ENCODE peak calls at places on chromosomes 13 and 19, in five cellular contexts. F, D, L, A and U are unnamed samples.

GRCh38 chr13:33710924-33711323 is 107.0 kb upstream of the RFC3 start:
- DNase-seq in D (no peak), F (no peak), A (no peak), L (no peak), U (no peak)

GRCh38 chr19:10389863-10390262 is 9.5 kb upstream of the TYK2 start:
- DNase-seq in L (no peak), D (no peak), F (no peak), A (no peak), U (no peak)

GRCh38 chr13:87669379-87669978 is 1.7 kb upstream of the SLITRK5 start:
- DNase-seq in D (no peak), F (no peak), A (no peak), L (no peak), U (no peak)

GRCh38 chr13:64505511-64505910 is 2724.6 kb downstream of the PCDH9 start:
- DNase-seq in F (no peak), L (no peak), D (no peak), A (no peak), U (no peak)

GRCh38 chr19:41541990-41542584 is 33.9 kb upstream of the CEACAM21 start:
- DNase-seq in A (peak; percentile 89), F (peak; percentile 52), D (peak; percentile 53), L (peak; percentile 36), U (peak; percentile 68)

GRCh38 chr19:42071247-42071646 is 1.2 kb upstream of the GRIK5 start:
- DNase-seq in L (no peak), D (no peak), A (no peak), F (no peak), U (no peak)

GRCh38 chr13:80196756-80197155 is 144.2 kb downstream of the SPRY2 start:
- DNase-seq in D (no peak), L (no peak), A (no peak), F (no peak), U (no peak)

GRCh38 chr13:35690546-35690945 is 214.1 kb upstream of the MAB21L1 start:
- DNase-seq in A (peak; percentile 19), L (no peak), D (no peak), F (no peak), U (no peak)

DNA sequence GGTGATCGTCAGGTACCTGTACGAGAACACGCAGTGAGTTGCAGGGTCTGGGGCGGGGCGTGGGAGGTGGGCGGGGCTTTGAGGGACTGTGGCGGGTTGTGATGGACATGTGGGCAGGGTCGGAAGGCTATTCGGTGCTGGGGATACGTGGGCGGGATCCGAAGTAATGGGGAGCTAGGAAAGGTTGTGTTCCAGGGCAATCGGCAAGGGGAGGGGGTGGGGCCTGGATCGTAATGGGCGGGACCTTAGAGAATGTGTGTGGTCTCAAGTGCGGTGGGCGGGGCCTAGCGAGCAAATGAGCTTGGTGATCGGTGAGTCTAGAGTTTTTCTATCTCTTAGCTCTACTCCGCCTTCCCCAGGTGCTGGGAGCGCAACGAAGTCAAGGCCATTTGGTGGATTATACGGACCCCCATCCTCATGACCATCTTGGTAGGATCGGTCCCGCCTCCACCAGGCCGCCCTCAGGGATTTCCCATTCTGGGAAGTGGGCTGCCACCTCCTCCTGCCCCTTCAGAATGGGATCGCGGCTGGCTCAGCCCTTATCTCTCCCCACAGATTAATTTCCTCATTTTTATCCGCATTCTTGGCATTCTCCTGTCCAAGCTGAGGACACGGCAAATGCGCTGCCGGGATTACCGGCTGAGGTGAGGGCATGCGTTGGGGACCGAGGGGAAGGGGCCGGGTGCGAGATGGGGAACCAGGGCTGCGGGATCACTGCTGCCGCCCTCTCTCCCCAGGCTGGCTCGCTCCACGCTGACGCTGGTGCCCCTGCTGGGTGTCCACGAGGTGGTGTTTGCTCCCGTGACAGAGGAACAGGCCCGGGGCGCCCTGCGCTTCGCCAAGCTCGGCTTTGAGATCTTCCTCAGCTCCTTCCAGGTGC is 9.6 kb downstream of the GIPR start:
- DNase-seq in F (peak; percentile 97), L (peak; percentile 47), A (peak; percentile 81), D (peak; percentile 54), U (peak; percentile 97)
- H3K4me3 ChIP-seq in F (peak overlapping the region; percentile 23), L (no peak overlapping the region), A (peak overlapping the region; percentile 52), D (peak overlapping the region; percentile 38), U (no peak overlapping the region)

DNA sequence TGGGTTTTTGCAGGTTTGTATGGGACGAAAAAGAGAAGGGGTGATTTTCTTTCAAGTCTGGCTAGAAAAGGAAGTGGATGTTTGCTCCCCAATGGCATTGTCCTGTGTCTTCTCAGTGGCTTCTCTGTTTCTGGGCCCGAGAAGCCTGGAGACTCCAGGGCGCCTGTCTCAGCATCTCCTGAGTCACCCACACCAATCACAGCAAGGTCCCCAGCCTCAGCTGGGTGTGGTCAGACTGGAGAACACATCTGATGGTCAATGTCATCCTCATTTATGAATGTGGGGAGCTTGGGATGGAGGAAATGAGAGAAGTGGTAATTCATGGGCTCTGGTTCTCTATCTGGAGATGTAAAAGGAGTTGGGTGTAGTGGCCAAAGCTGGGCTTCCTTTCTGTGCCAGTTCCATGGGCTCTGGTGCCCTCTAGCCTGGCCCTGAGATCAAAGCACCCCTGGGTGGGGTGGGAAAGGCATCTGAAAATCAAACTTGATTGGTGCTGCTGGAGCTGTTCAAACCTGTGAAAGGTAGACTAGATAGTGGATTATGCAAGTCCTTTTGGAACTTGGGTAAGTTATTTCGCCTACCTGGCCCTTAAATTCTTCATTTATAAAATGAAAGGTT is 13.4 kb downstream of the RASL11A start:
- DNase-seq in F (no peak), L (no peak), D (no peak), A (no peak), U (peak; percentile 24)
- TF ChIP-seq CTCF in F (peak; percentile 48), L (no peak), D (no peak), A (no peak), U (no peak)

DNA sequence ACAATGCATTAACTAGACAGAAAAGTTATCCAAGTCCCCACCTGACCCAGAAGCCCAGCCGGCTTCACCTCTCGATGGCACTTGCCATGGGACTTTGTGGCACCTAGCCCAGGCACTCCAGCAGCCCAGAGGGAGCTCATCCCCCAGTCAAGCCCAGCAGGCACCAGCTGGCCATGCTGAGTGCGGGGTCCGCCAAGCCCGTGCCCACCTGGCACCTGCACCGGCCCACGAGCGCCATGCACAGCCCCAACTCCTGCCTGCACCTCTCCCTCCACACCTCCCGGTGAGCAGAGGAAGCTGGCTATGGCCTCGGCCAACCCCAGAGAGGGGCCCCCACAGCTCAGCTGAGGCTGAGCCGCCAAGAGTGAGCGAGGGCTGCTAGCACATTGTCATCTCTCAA is 1759.1 kb downstream of the OLFM4 start:
- DNase-seq in F (no peak), A (no peak), L (no peak), D (no peak), U (no peak)
- H3K9me3 ChIP-seq in F (no peaks in the 10 kb centered on the region), A (no peaks in the 10 kb centered on the region), L (no peaks in the 10 kb centered on the region), D (peaks cover 7% of the 10 kb centered on the region), U (peaks cover 42% of the 10 kb centered on the region)

GRCh38 chr13:77014906-77015685 is 11.9 kb downstream of the FBXL3 start:
- DNase-seq in L (no peak), A (no peak), D (no peak), F (no peak), U (no peak)

GRCh38 chr13:77016888-77017623 is 9.9 kb downstream of the FBXL3 start:
- DNase-seq in F (no peak), L (no peak), D (no peak), A (no peak), U (no peak)

GRCh38 chr13:77019756-77020155 is 7.2 kb downstream of the FBXL3 start:
- DNase-seq in F (no peak), D (no peak), L (no peak), A (no peak), U (no peak)

GRCh38 chr13:77013853-77014542 is 13.0 kb downstream of the FBXL3 start:
- DNase-seq in D (no peak), A (no peak), L (no peak), F (no peak), U (no peak)

DNA sequence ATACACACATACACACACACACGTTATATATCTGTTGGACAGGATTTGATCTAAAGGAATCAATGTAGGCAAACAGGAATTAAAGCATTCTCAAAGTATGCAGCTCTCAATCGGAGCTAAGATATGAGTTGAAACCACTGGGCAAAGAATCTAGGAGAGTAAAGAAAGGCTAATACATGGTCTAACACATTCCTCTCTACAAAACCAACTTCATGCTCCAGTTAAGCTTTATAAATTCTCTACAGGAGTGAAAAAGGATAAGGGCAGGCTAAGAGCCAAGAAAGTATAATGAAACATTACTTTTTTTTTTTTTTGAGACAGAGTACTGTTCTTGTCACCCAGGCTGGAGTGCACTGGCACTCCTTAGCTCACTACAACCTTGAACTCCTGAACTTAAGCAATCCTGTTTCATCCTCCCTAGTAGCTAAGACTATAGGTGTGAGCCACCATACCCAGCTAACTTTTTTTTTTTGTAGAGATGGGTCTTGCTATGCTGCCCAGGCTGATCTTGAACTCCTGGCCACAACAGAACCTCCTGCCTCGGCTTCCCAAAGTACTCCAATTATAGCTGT is 10.6 kb downstream of the FBXL3 start:
- DNase-seq in A (no peak), D (no peak), L (no peak), F (no peak), U (no peak)
- H3K4me3 ChIP-seq in A (no peak overlapping the region), D (no peak overlapping the region), L (no peak overlapping the region), F (no peak overlapping the region), U (no peak overlapping the region)